ENCODE peak calls at places on chromosomes 1 and 21, in four cellular contexts. L is body of pancreas, R is keratinocyte, W is psoas muscle. X is an unnamed sample. For H3K36me3, the result is how much of the 10 kb centered on the place peaks cover.

GRCh38 chr1:28173980-28174297 is 2.6 kb downstream of the PTAFR start:
- DNase-seq in L (no peak), R (no peak), W (no peak), X (no peak)

GRCh38 chr1:100353073-100353801 is 931 bp downstream of the CDC14A start:
- DNase-seq in L (peak), R (no peak), W (no peak), X (no peak)

GRCh38 chr1:24089027-24089742 is 22.8 kb downstream of the MYOM3 start:
- DNase-seq in L (no peak), R (no peak), W (peak), X (no peak)

GRCh38 chr21:42313501-42313969 is 1.7 kb downstream of the TFF3 start:
- DNase-seq in L (no peak), R (no peak), W (no peak), X (no peak)

GRCh38 chr1:157170677-157171515 is 32.7 kb upstream of the ETV3 start:
- DNase-seq in L (peak), R (no peak), W (no peak), X (no peak)

GRCh38 chr1:217718873-217719272 is 87.7 kb downstream of the SPATA17 start:
- DNase-seq in L (no peak), R (no peak), W (no peak), X (peak)

GRCh38 chr1:43443197-43443946 is 10.4 kb downstream of the HYI start:
- DNase-seq in L (peak), R (no peak), W (no peak), X (no peak)

GRCh38 chr1:63931468-63931867 is 157.7 kb downstream of the ROR1 start:
- DNase-seq in L (no peak), R (no peak), W (no peak), X (no peak)

GRCh38 chr21:31846690-31847089 is 26.1 kb upstream of the HUNK start:
- DNase-seq in L (no peak), R (no peak), W (no peak), X (no peak)

GRCh38 chr1:192609110-192610079 is 26.6 kb upstream of the RGS13 start:
- DNase-seq in L (peak), R (no peak), W (peak), X (no peak)

GRCh38 chr1:96715482-96715881 is 6.1 kb upstream of the PTBP2 start:
- DNase-seq in L (no peak), R (no peak), W (no peak), X (no peak)

GRCh38 chr1:32286763-32287162 is 5.1 kb upstream of the HDAC1 start:
- DNase-seq in L (no peak), R (no peak), W (no peak), X (no peak)

GRCh38 chr1:228308085-228308601 is 98.5 kb downstream of the TRIM11 start:
- DNase-seq in L (peak), R (no peak), W (no peak), X (no peak)

GRCh38 chr1:228310162-228310792 is 96.4 kb downstream of the TRIM11 start:
- DNase-seq in L (no peak), R (no peak), W (no peak), X (no peak)

GRCh38 chr1:228309548-228310067 is 97.0 kb downstream of the TRIM11 start:
- DNase-seq in L (peak), R (no peak), W (no peak), X (no peak)

GRCh38 chr1:228307218-228308023 is 99.2 kb downstream of the TRIM11 start:
- DNase-seq in L (peak), R (no peak), W (no peak), X (no peak)

GRCh38 chr1:228308628-228309547 is 97.7 kb downstream of the TRIM11 start:
- DNase-seq in L (peak), R (no peak), W (no peak), X (no peak)
- TF ChIP-seq CTCF in L (no peak), R (no peak), W (no peak), X (peak)

GRCh38 chr1:201217146-201217545 is 26.5 kb downstream of the IGFN1 start:
- DNase-seq in L (no peak), R (no peak), W (no peak), X (no peak)

GRCh38 chr1:201217851-201218250 is 27.2 kb downstream of the IGFN1 start:
- DNase-seq in L (no peak), R (no peak), W (no peak), X (no peak)

GRCh38 chr1:201215531-201216357 is 25.1 kb downstream of the IGFN1 start:
- DNase-seq in L (no peak), R (no peak), W (no peak), X (no peak)

GRCh38 chr1:201214886-201215285 is 24.3 kb downstream of the IGFN1 start:
- DNase-seq in L (no peak), R (no peak), W (no peak), X (no peak)

DNA sequence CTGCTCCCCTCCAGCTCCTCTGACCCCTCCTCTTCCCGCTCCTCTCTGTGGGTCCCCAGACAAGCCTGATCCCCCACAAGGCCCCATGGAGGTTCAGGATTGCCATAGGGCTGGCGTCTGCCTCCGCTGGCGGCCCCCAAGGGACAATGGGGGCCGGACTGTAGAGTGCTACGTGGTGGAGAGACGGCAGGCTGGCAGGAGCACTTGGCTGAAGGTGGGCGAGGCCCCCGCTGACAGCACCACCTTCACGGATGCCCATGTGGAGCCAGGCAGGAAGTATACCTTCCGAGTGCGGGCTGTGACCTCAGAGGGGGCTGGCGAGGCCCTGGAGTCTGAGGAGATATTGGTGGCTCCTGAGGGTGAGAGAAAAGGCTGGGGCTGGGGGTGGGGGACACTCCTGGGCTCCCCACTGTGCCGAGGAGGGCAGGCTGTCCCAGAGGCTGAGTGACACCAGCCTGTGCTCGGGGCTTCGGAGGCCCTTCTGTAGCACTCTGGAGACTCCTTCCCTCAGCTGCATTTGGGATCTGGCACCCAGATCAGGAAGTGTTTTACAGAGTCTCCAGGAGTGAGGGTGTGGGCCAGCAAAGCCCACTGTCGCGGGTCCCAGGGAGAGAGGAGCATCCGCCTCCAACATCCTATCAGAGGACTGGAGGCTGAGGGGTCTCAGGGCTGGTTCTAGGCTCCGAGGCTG is 25.9 kb downstream of the IGFN1 start:
- DNase-seq in L (no peak), R (no peak), W (no peak), X (no peak)
- H3K36me3 ChIP-seq in L (under half), R (under half), W (half or more), X (under half)

GRCh38 chr1:221944247-221944870 is 202.5 kb upstream of the DUSP10 start:
- DNase-seq in L (no peak), R (no peak), W (no peak), X (no peak)
- TF ChIP-seq CTCF in L (no peak), R (no peak), W (no peak), X (no peak)

GRCh38 chr21:45987121-45987711 is 5.6 kb downstream of the COL6A1 start:
- DNase-seq in L (peak), R (no peak), W (no peak), X (no peak)

GRCh38 chr21:45984584-45985095 is 3.1 kb downstream of the COL6A1 start:
- DNase-seq in L (no peak), R (no peak), W (no peak), X (no peak)

GRCh38 chr21:45986316-45987051 is 4.9 kb downstream of the COL6A1 start:
- DNase-seq in L (peak), R (no peak), W (no peak), X (no peak)

GRCh38 chr21:45983981-45984551 is 2.5 kb downstream of the COL6A1 start:
- DNase-seq in L (peak), R (no peak), W (peak), X (no peak)

DNA sequence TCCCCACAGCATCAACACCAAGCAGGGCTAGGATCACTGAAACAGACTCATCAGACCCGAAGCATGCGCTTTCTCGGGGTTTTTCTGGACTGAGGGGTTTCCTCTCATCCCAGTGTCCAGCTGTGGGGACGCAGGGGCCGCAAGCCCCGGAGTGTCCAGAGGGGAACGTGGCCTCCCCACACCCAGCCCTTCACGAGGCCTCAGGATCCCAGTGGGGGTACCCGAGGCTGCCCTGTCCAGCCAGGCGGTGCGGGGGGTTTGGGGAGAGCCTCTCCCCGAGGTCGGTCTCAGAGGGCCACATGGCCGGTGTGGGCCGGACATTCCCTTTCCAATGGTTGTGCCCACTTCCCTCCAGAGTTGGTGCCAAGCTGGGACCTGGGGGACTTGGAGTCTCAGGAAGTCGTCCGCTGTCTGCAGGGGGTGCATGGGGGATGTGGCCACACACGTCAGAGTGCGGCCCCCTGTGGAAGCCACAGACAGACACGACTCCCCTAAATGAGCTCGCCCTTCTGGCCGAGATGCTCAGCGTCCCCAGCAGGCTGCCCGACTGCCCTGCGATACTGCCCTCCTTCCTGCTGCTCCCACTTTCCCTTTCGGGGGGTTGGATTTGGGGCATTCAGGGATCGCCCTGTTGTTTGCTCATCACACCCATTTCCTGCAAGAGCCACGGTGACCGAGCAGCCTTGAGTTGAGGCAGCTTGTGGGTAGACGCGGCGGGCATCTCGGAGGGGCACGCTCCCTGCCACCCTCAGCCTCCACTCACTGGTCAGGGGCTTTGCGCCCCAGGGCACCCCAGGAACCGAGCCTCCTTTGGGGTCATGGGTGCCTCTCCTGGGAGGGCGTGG is 4.1 kb downstream of the COL6A1 start:
- DNase-seq in L (peak), R (no peak), W (no peak), X (no peak)
- H3K36me3 ChIP-seq in L (under half), R (under half), W (under half), X (under half)

DNA sequence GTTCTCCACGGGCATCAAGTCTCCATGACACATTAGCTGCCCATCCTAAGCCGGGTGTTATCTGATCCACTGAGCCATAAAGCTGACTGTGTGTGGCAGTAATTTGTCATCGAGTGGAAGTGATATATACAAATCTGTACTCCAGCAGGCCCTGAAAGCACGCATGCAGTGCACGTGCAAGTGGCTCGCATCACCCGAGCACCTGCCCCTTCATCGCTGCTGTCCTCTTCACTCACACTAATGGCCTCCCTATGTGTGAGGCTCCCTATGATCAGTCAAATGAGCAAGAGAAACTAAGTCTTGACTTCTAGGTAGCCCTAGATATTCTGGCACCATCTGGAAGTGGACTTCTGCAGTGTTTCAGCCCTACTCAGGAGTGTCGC is 248.6 kb downstream of the MATN1 start:
- DNase-seq in L (no peak), R (no peak), W (no peak), X (no peak)
- TF ChIP-seq CTCF in L (no peak), R (no peak), W (no peak), X (no peak)

DNA sequence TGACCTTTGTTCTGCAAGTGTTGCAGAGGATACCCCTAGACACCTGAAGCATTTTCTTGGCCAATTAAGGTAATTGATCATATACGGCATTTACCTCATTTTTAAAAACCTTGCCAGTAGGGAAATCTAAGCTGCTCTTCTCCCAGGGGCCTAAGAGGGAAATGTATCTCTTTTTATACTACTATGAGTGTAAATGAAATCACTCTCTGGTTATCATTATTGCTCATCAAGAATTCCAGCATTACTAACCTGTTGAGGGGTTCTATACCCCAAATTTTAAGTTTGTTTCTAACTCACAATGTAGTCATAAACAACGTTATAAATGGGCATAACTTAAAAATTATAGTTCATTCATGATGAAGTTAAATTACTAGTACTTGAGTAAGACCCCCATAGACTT is 27.4 kb downstream of the TMED5 start:
- DNase-seq in L (no peak), R (no peak), W (no peak), X (no peak)
- H3K36me3 ChIP-seq in L (under half), R (under half), W (half or more), X (under half)

X was measured in kidney epithelial cell.